ENCODE peak calls at places on chromosome 5, in four cellular contexts. O is GM12878, U is A549, D is K562. I is an unnamed sample.
A peak's percentile ranks its signal among the peaks of the same experiment; 100 is the strongest.

GRCh38 chr5:78841767-78842166 is 143.3 kb downstream of the ARSB start:
- DNase-seq in O (no peak), U (no peak), D (no peak), I (no peak)

GRCh38 chr5:160479220-160479619 is 57.6 kb downstream of the PTTG1 start:
- DNase-seq in O (no peak), U (no peak), D (no peak), I (no peak)

GRCh38 chr5:9782806-9783560 is 152.8 kb upstream of the TAS2R1 start:
- DNase-seq in O (no peak), U (no peak), D (no peak), I (no peak)

GRCh38 chr5:50853151-50853550 is 186.7 kb downstream of the PARP8 start:
- DNase-seq in O (peak; percentile 60), U (no peak), D (no peak), I (peak; percentile 85)

GRCh38 chr5:37849641-37850040 is 9.8 kb upstream of the GDNF start:
- DNase-seq in O (no peak), U (no peak), D (no peak), I (no peak)

GRCh38 chr5:81834021-81834660 is 83.2 kb upstream of the SSBP2 start:
- DNase-seq in O (no peak), U (no peak), D (no peak), I (no peak)

GRCh38 chr5:119341452-119342349 is 14.1 kb upstream of the TNFAIP8 start:
- DNase-seq in O (peak; percentile 65), U (no peak), D (no peak), I (peak; percentile 48)

GRCh38 chr5:65126670-65127069 is 355.1 kb downstream of the ADAMTS6 start:
- DNase-seq in O (no peak), U (no peak), D (no peak), I (no peak)

GRCh38 chr5:175831507-175831906 is 39.9 kb upstream of the CPLX2 start:
- DNase-seq in O (no peak), U (no peak), D (no peak), I (no peak)

GRCh38 chr5:124504081-124504916 is 242.1 kb downstream of the ZNF608 start:
- DNase-seq in O (no peak), U (no peak), D (no peak), I (no peak)

GRCh38 chr5:172004824-172005237 is 1.6 kb downstream of the FBXW11 start:
- DNase-seq in O (peak; percentile 16), U (peak; percentile 17), D (peak; percentile 36), I (peak; percentile 46)

GRCh38 chr5:177458912-177459350 is 12.3 kb downstream of the PRR7 start:
- DNase-seq in O (no peak), U (peak; percentile 64), D (peak; percentile 48), I (no peak)

GRCh38 chr5:92514901-92515300 is 1066.1 kb downstream of the NR2F1-AS1 start:
- DNase-seq in O (no peak), U (no peak), D (no peak), I (no peak)

GRCh38 chr5:42718591-42718990 is 38.0 kb upstream of the CCDC152 start:
- DNase-seq in O (peak; percentile 32), U (no peak), D (no peak), I (peak; percentile 14)

GRCh38 chr5:36728697-36729543 is 122.5 kb downstream of the SLC1A3 start:
- DNase-seq in O (no peak), U (peak; percentile 69), D (peak; percentile 79), I (peak; percentile 80)

GRCh38 chr5:112534067-112534466 is 115.0 kb upstream of the EPB41L4A start:
- DNase-seq in O (no peak), U (no peak), D (no peak), I (no peak)

GRCh38 chr5:154444559-154445421 is 1.0 kb upstream of the SAP30L start:
- DNase-seq in O (no peak), U (peak; percentile 6), D (peak; percentile 29), I (peak; percentile 48)

GRCh38 chr5:151612689-151613427 is 21.7 kb upstream of the FAT2 start:
- DNase-seq in O (peak; percentile 45), U (peak; percentile 41), D (no peak), I (no peak)

GRCh38 chr5:132459031-132459982 is 31.3 kb downstream of the IRF1 start:
- DNase-seq in O (no peak), U (no peak), D (peak; percentile 64), I (peak; percentile 81)

GRCh38 chr5:126044111-126044668 is 379.0 kb upstream of the GRAMD2B start:
- DNase-seq in O (no peak), U (no peak), D (no peak), I (no peak)

GRCh38 chr5:146440870-146441495 is 6.2 kb upstream of the TCERG1 start:
- DNase-seq in O (no peak), U (no peak), D (no peak), I (no peak)

GRCh38 chr5:74647096-74647495 is 6.6 kb upstream of the ENC1 start:
- DNase-seq in O (no peak), U (no peak), D (no peak), I (no peak)

GRCh38 chr5:93746406-93747056 is 5.1 kb upstream of the POU5F2 start:
- DNase-seq in O (no peak), U (no peak), D (no peak), I (no peak)

GRCh38 chr5:405421-405820 is 37.6 kb upstream of the EXOC3 start:
- DNase-seq in O (no peak), U (no peak), D (no peak), I (peak; percentile 19)

GRCh38 chr5:37754976-37755375 is 84.9 kb downstream of the GDNF start:
- DNase-seq in O (no peak), U (no peak), D (no peak), I (no peak)

GRCh38 chr5:117414926-117415325 is 840.3 kb upstream of the SEMA6A start:
- DNase-seq in O (no peak), U (no peak), D (no peak), I (no peak)

GRCh38 chr5:13540154-13540815 is 404.2 kb downstream of the DNAH5 start:
- DNase-seq in O (no peak), U (no peak), D (no peak), I (no peak)

GRCh38 chr5:41776435-41776834 is 93.8 kb downstream of the OXCT1 start:
- DNase-seq in O (no peak), U (no peak), D (no peak), I (no peak)

GRCh38 chr5:10077721-10078551 is 171.8 kb downstream of the ATPSCKMT start:
- DNase-seq in O (no peak), U (no peak), D (no peak), I (no peak)

DNA sequence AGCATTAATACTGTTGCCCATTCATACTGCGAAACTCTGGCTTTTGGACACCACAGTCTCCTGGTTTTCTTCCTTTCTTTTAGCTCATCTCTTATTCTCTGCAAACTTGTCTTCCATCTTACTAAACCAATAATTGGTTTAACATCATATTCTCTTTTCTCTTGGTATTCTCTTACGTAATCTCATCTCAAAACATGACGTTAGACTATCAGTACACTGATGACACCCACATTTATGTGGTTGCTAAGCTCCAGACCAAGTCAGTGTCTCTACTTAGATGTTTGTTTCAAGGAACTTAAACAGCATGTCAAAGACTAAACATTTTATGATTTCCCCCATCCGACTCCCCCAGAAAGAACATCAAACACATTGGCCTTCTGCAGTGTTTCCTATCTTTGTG is 2.1 kb downstream of the PRRC1 start:
- DNase-seq in O (no peak), U (no peak), D (no peak), I (peak; percentile 9)
- TF ChIP-seq MYC in O (no peak), U (no peak), D (no peak), I (no peak)

DNA sequence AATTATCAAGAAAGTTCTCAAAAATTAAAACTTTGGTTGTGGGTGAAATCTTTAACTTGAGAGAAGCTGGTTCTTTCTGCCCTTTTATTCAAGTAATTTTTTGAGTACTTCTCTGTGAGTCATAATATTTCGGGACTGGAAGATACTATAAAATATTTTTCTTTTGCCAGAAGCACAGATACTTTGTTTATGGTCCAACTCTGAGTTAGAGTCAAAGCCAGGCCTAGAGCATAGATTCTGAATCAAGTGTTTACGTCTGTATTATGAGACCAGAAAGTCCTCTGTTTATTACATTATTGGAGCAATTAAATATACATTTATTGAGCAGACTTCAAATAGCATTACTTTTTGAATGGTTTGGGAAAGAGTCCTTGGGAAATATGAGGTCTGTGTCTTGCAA is 187.9 kb downstream of the FER start:
- DNase-seq in O (no peak), U (no peak), D (no peak), I (no peak)
- TF ChIP-seq CTCF in O (no peak), U (no peak), D (no peak), I (no peak)

GRCh38 chr5:142219146-142219545 is 105.7 kb downstream of the SPRY4 start:
- DNase-seq in O (no peak), U (no peak), D (no peak), I (no peak)

GRCh38 chr5:142211013-142211412 is 102.4 kb downstream of the NDFIP1 start:
- DNase-seq in O (no peak), U (no peak), D (no peak), I (no peak)

GRCh38 chr5:142211918-142212317 is 103.3 kb downstream of the NDFIP1 start:
- DNase-seq in O (no peak), U (no peak), D (no peak), I (no peak)

GRCh38 chr5:142213077-142213476 is 104.5 kb downstream of the NDFIP1 start:
- DNase-seq in O (no peak), U (no peak), D (no peak), I (no peak)

GRCh38 chr5:142215915-142216681 is 107.5 kb downstream of the NDFIP1 start:
- DNase-seq in O (no peak), U (peak; percentile 65), D (no peak), I (peak; percentile 12)
- TF ChIP-seq MYC in O (no peak), U (no peak), D (no peak), I (no peak)

DNA sequence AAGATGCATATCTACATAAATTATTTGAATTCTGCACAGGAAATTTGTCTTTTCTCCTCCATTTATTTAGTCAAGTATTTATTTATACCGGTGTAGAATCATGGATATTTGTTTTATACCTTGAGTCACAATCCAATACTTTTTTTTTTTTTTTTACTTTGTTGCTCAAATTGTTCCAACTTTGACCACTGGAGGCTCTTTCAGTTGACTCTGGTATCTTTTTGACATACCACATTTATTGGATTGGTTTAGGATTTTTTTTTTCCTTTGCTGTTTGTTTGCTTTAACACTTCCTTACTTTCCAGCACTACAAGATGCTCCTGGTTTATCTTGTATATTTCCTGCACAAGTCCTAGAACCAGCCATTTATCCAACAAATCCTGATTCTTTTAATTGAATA is 543.1 kb upstream of the RIOK2 start:
- DNase-seq in O (no peak), U (no peak), D (no peak), I (no peak)
- TF ChIP-seq CTCF in O (no peak), U (no peak), D (no peak), I (no peak)

GRCh38 chr5:138874241-138874640 is 894 bp downstream of the LRRTM2 start:
- DNase-seq in O (no peak), U (no peak), D (no peak), I (no peak)
- TF ChIP-seq MYC in O (no peak), U (no peak), D (no peak), I (no peak)

GRCh38 chr5:54904425-54904824 is 81.0 kb downstream of the ESM1 start:
- DNase-seq in O (no peak), U (peak; percentile 24), D (peak; percentile 27), I (peak; percentile 28)
- TF ChIP-seq CTCF in O (no peak), U (peak; percentile 37), D (peak; percentile 52), I (peak; percentile 43)

GRCh38 chr5:133738271-133738670 is 125.9 kb upstream of the FSTL4 start:
- DNase-seq in O (no peak), U (no peak), D (no peak), I (no peak)
- TF ChIP-seq MYC in O (no peak), U (no peak), D (no peak), I (no peak)

GRCh38 chr5:159440235-159440634 is 109.9 kb upstream of the IL12B start:
- DNase-seq in O (no peak), U (no peak), D (peak; percentile 4), I (no peak)
- TF ChIP-seq CTCF in O (peak; percentile 47), U (no peak), D (peak; percentile 34), I (no peak)

I was measured in NB4.